ENCODE peak calls at places on chromosomes 6 and 20, in eight cellular contexts. One of them, this sample, is unnamed.

GRCh38 chr6:77440206-77440976 is 22.9 kb downstream of the HTR1B start:
- DNase-seq in skeletal muscle cell: no peak
- DNase-seq in AG09309: no peak
- DNase-seq in AG04450: peak; percentile 71
- DNase-seq in lower leg skin: no peak
- DNase-seq in CD8-positive, alpha-beta memory T cell: no peak
- DNase-seq in iPS DF 6.9: no peak
- DNase-seq in dorsolateral prefrontal cortex: no peak
- DNase-seq in this sample: no peak

GRCh38 chr6:159899994-159900745 is 9.4 kb downstream of the MAS1 start:
- DNase-seq in skeletal muscle cell: peak; percentile 86
- DNase-seq in AG09309: peak; percentile 89
- DNase-seq in AG04450: peak; percentile 77
- DNase-seq in lower leg skin: peak; percentile 20
- DNase-seq in CD8-positive, alpha-beta memory T cell: no peak
- DNase-seq in iPS DF 6.9: no peak
- DNase-seq in dorsolateral prefrontal cortex: no peak
- DNase-seq in this sample: no peak

GRCh38 chr6:35427851-35428321 is 24.3 kb upstream of the FANCE start:
- DNase-seq in skeletal muscle cell: peak; percentile 44
- DNase-seq in AG09309: no peak
- DNase-seq in AG04450: peak; percentile 81
- DNase-seq in lower leg skin: no peak
- DNase-seq in CD8-positive, alpha-beta memory T cell: peak; percentile 13
- DNase-seq in iPS DF 6.9: no peak
- DNase-seq in dorsolateral prefrontal cortex: no peak
- DNase-seq in this sample: no peak

GRCh38 chr6:3022765-3023662 is 23.3 kb downstream of the NQO2 start:
- DNase-seq in skeletal muscle cell: no peak
- DNase-seq in AG09309: no peak
- DNase-seq in AG04450: no peak
- DNase-seq in lower leg skin: no peak
- DNase-seq in CD8-positive, alpha-beta memory T cell: peak; percentile 57
- DNase-seq in iPS DF 6.9: no peak
- DNase-seq in dorsolateral prefrontal cortex: no peak
- DNase-seq in this sample: no peak

GRCh38 chr20:32804817-32805216 is 14.9 kb upstream of the MAPRE1 start:
- DNase-seq in skeletal muscle cell: no peak
- DNase-seq in AG09309: no peak
- DNase-seq in AG04450: no peak
- DNase-seq in lower leg skin: no peak
- DNase-seq in CD8-positive, alpha-beta memory T cell: no peak
- DNase-seq in iPS DF 6.9: no peak
- DNase-seq in dorsolateral prefrontal cortex: no peak
- DNase-seq in this sample: no peak

GRCh38 chr6:26064619-26065257 is 22.5 kb upstream of the HFE start:
- DNase-seq in skeletal muscle cell: no peak
- DNase-seq in AG09309: no peak
- DNase-seq in AG04450: peak; percentile 20
- DNase-seq in lower leg skin: no peak
- DNase-seq in CD8-positive, alpha-beta memory T cell: peak; percentile 59
- DNase-seq in iPS DF 6.9: no peak
- DNase-seq in dorsolateral prefrontal cortex: no peak
- DNase-seq in this sample: no peak

GRCh38 chr6:52846002-52846401 is 5.4 kb upstream of the GSTA5 start:
- DNase-seq in skeletal muscle cell: no peak
- DNase-seq in AG09309: no peak
- DNase-seq in AG04450: no peak
- DNase-seq in lower leg skin: no peak
- DNase-seq in CD8-positive, alpha-beta memory T cell: no peak
- DNase-seq in iPS DF 6.9: no peak
- DNase-seq in dorsolateral prefrontal cortex: no peak
- DNase-seq in this sample: no peak

GRCh38 chr20:37265152-37265551 is 3.5 kb upstream of the GHRH start:
- DNase-seq in skeletal muscle cell: no peak
- DNase-seq in AG09309: no peak
- DNase-seq in AG04450: no peak
- DNase-seq in lower leg skin: no peak
- DNase-seq in CD8-positive, alpha-beta memory T cell: no peak
- DNase-seq in iPS DF 6.9: no peak
- DNase-seq in dorsolateral prefrontal cortex: no peak
- DNase-seq in this sample: no peak

GRCh38 chr6:45997875-45998506 is 17.7 kb downstream of the CLIC5 start:
- DNase-seq in skeletal muscle cell: no peak
- DNase-seq in AG09309: no peak
- DNase-seq in AG04450: no peak
- DNase-seq in lower leg skin: no peak
- DNase-seq in CD8-positive, alpha-beta memory T cell: no peak
- DNase-seq in iPS DF 6.9: no peak
- DNase-seq in dorsolateral prefrontal cortex: no peak
- DNase-seq in this sample: no peak

GRCh38 chr6:65786815-65787214 is 79.8 kb upstream of the EYS start:
- DNase-seq in skeletal muscle cell: no peak
- DNase-seq in AG09309: no peak
- DNase-seq in AG04450: no peak
- DNase-seq in lower leg skin: no peak
- DNase-seq in CD8-positive, alpha-beta memory T cell: no peak
- DNase-seq in iPS DF 6.9: no peak
- DNase-seq in dorsolateral prefrontal cortex: no peak
- DNase-seq in this sample: no peak

GRCh38 chr6:122035193-122035592 is 364.3 kb upstream of the HSF2 start:
- DNase-seq in skeletal muscle cell: no peak
- DNase-seq in AG09309: no peak
- DNase-seq in AG04450: no peak
- DNase-seq in lower leg skin: no peak
- DNase-seq in CD8-positive, alpha-beta memory T cell: no peak
- DNase-seq in iPS DF 6.9: no peak
- DNase-seq in dorsolateral prefrontal cortex: no peak
- DNase-seq in this sample: no peak

GRCh38 chr20:23254034-23254433 is 96.6 kb upstream of the NXT1 start:
- DNase-seq in skeletal muscle cell: no peak
- DNase-seq in AG09309: no peak
- DNase-seq in AG04450: no peak
- DNase-seq in lower leg skin: no peak
- DNase-seq in CD8-positive, alpha-beta memory T cell: no peak
- DNase-seq in iPS DF 6.9: no peak
- DNase-seq in dorsolateral prefrontal cortex: no peak
- DNase-seq in this sample: no peak

GRCh38 chr20:10649080-10649816 is 24.6 kb downstream of the JAG1 start:
- DNase-seq in skeletal muscle cell: no peak
- DNase-seq in AG09309: no peak
- DNase-seq in AG04450: no peak
- DNase-seq in lower leg skin: peak; percentile 9
- DNase-seq in CD8-positive, alpha-beta memory T cell: no peak
- DNase-seq in iPS DF 6.9: no peak
- DNase-seq in dorsolateral prefrontal cortex: no peak
- DNase-seq in this sample: no peak

GRCh38 chr20:44745560-44746366 is at the start of gene KCNK15:
- DNase-seq in skeletal muscle cell: no peak
- DNase-seq in AG09309: no peak
- DNase-seq in AG04450: no peak
- DNase-seq in lower leg skin: peak; percentile 93
- DNase-seq in CD8-positive, alpha-beta memory T cell: no peak
- DNase-seq in iPS DF 6.9: no peak
- DNase-seq in dorsolateral prefrontal cortex: peak; percentile 55
- DNase-seq in this sample: no peak

DNA sequence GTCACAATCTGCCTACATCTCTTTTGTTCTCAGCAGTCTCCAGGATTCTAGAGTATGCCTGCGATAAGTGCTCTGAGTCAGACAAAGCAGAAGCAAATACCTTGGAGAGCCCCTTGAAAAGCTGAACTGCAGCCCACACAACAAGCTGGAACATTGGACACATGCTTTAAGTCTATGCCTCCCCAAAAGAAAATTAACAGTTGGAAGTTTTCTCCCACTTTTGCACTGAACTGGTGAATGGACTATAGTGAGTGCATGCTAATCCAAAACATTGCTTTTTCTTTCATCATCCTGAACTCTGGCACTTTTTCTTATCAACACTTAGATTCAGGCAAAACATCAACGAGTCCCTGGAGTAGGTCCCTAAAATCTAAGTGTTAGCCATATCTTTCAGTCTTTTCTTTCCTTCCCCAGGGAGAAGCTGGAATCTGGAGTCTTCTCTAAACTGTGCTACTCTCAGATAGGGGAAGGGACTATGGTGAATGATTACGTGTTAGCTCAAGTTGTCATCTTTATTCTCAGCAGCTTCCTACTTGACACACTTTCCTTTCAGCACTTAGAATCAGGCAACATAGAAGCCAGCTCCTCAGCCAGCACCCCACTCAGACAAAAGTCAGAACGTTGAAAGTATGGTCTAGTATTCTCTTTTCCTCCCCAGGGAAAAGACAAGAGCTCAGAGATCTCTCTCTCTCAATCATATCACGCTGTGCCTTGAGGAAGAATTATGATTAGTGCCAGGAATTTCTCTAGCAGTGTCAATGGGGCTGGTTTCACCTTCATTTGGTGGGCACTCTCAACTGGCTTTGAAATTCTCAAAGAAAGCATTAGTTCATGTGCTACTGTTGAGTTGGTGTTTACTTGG is 811.0 kb upstream of the GJE1 start:
- DNase-seq in skeletal muscle cell: peak; percentile 37
- DNase-seq in AG09309: no peak
- DNase-seq in AG04450: no peak
- DNase-seq in lower leg skin: no peak
- DNase-seq in CD8-positive, alpha-beta memory T cell: no peak
- DNase-seq in iPS DF 6.9: no peak
- DNase-seq in dorsolateral prefrontal cortex: no peak
- DNase-seq in this sample: no peak
- H3K4me3 ChIP-seq in skeletal muscle cell: no peak overlapping the region
- H3K4me3 ChIP-seq in AG09309: no peak overlapping the region
- H3K4me3 ChIP-seq in AG04450: no peak overlapping the region
- H3K4me3 ChIP-seq in lower leg skin: no peak overlapping the region
- H3K4me3 ChIP-seq in CD8-positive, alpha-beta memory T cell: no peak overlapping the region
- H3K4me3 ChIP-seq in iPS DF 6.9: no peak overlapping the region
- H3K4me3 ChIP-seq in dorsolateral prefrontal cortex: no peak overlapping the region
- H3K4me3 ChIP-seq in this sample: no peak overlapping the region

GRCh38 chr6:1611572-1612385 is 2.1 kb downstream of the FOXC1 start:
- DNase-seq in skeletal muscle cell: no peak
- DNase-seq in AG09309: no peak
- DNase-seq in AG04450: no peak
- DNase-seq in lower leg skin: peak; percentile 81
- DNase-seq in CD8-positive, alpha-beta memory T cell: no peak
- DNase-seq in iPS DF 6.9: no peak
- DNase-seq in dorsolateral prefrontal cortex: no peak
- DNase-seq in this sample: no peak

GRCh38 chr6:1610497-1611321 is 994 bp downstream of the FOXC1 start:
- DNase-seq in skeletal muscle cell: no peak
- DNase-seq in AG09309: no peak
- DNase-seq in AG04450: no peak
- DNase-seq in lower leg skin: peak; percentile 84
- DNase-seq in CD8-positive, alpha-beta memory T cell: no peak
- DNase-seq in iPS DF 6.9: no peak
- DNase-seq in dorsolateral prefrontal cortex: no peak
- DNase-seq in this sample: no peak

GRCh38 chr6:1612386-1612893 is 2.7 kb downstream of the FOXC1 start:
- DNase-seq in skeletal muscle cell: no peak
- DNase-seq in AG09309: no peak
- DNase-seq in AG04450: no peak
- DNase-seq in lower leg skin: no peak
- DNase-seq in CD8-positive, alpha-beta memory T cell: no peak
- DNase-seq in iPS DF 6.9: no peak
- DNase-seq in dorsolateral prefrontal cortex: no peak
- DNase-seq in this sample: no peak

GRCh38 chr6:1609662-1610496 is at the start of gene FOXC1:
- DNase-seq in skeletal muscle cell: peak; percentile 71
- DNase-seq in AG09309: peak; percentile 85
- DNase-seq in AG04450: peak; percentile 67
- DNase-seq in lower leg skin: peak; percentile 96
- DNase-seq in CD8-positive, alpha-beta memory T cell: no peak
- DNase-seq in iPS DF 6.9: no peak
- DNase-seq in dorsolateral prefrontal cortex: peak; percentile 26
- DNase-seq in this sample: peak; percentile 80

DNA sequence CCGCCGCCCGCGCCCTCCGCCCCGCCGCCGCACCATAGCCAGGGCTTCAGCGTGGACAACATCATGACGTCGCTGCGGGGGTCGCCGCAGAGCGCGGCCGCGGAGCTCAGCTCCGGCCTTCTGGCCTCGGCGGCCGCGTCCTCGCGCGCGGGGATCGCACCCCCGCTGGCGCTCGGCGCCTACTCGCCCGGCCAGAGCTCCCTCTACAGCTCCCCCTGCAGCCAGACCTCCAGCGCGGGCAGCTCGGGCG is 1.5 kb downstream of the FOXC1 start:
- DNase-seq in skeletal muscle cell: no peak
- DNase-seq in AG09309: no peak
- DNase-seq in AG04450: no peak
- DNase-seq in lower leg skin: peak; percentile 79
- DNase-seq in CD8-positive, alpha-beta memory T cell: no peak
- DNase-seq in iPS DF 6.9: no peak
- DNase-seq in dorsolateral prefrontal cortex: no peak
- DNase-seq in this sample: no peak
- H3K4me3 ChIP-seq in skeletal muscle cell: peak overlapping the region; percentile 61
- H3K4me3 ChIP-seq in AG09309: peak overlapping the region; percentile 75
- H3K4me3 ChIP-seq in AG04450: peak overlapping the region; percentile 75
- H3K4me3 ChIP-seq in lower leg skin: peak overlapping the region; percentile 50
- H3K4me3 ChIP-seq in CD8-positive, alpha-beta memory T cell: no peak overlapping the region
- H3K4me3 ChIP-seq in iPS DF 6.9: peak overlapping the region; percentile 14
- H3K4me3 ChIP-seq in dorsolateral prefrontal cortex: no peak overlapping the region
- H3K4me3 ChIP-seq in this sample: peak overlapping the region; percentile 64

GRCh38 chr6:75281643-75282042 is 2.9 kb downstream of the TMEM30A start:
- DNase-seq in skeletal muscle cell: no peak
- DNase-seq in AG09309: no peak
- DNase-seq in AG04450: no peak
- DNase-seq in lower leg skin: no peak
- DNase-seq in CD8-positive, alpha-beta memory T cell: no peak
- DNase-seq in iPS DF 6.9: no peak
- DNase-seq in dorsolateral prefrontal cortex: no peak
- DNase-seq in this sample: no peak
- H3K4me3 ChIP-seq in skeletal muscle cell: peak overlapping the region; percentile 69
- H3K4me3 ChIP-seq in AG09309: no peak overlapping the region
- H3K4me3 ChIP-seq in AG04450: peak overlapping the region; percentile 96
- H3K4me3 ChIP-seq in lower leg skin: no peak overlapping the region
- H3K4me3 ChIP-seq in CD8-positive, alpha-beta memory T cell: no peak overlapping the region
- H3K4me3 ChIP-seq in iPS DF 6.9: no peak overlapping the region
- H3K4me3 ChIP-seq in dorsolateral prefrontal cortex: peak overlapping the region; percentile 98
- H3K4me3 ChIP-seq in this sample: peak overlapping the region; percentile 5

GRCh38 chr20:15927893-15928650 is 645.2 kb downstream of the KIF16B start:
- DNase-seq in skeletal muscle cell: no peak
- DNase-seq in AG09309: no peak
- DNase-seq in AG04450: no peak
- DNase-seq in lower leg skin: no peak
- DNase-seq in CD8-positive, alpha-beta memory T cell: no peak
- DNase-seq in iPS DF 6.9: no peak
- DNase-seq in dorsolateral prefrontal cortex: no peak
- DNase-seq in this sample: no peak

GRCh38 chr20:15937179-15937578 is 636.1 kb downstream of the KIF16B start:
- DNase-seq in skeletal muscle cell: no peak
- DNase-seq in AG09309: no peak
- DNase-seq in AG04450: no peak
- DNase-seq in lower leg skin: no peak
- DNase-seq in CD8-positive, alpha-beta memory T cell: no peak
- DNase-seq in iPS DF 6.9: no peak
- DNase-seq in dorsolateral prefrontal cortex: no peak
- DNase-seq in this sample: peak; percentile 23

GRCh38 chr20:15928946-15929345 is 644.3 kb downstream of the KIF16B start:
- DNase-seq in skeletal muscle cell: no peak
- DNase-seq in AG09309: no peak
- DNase-seq in AG04450: no peak
- DNase-seq in lower leg skin: no peak
- DNase-seq in CD8-positive, alpha-beta memory T cell: no peak
- DNase-seq in iPS DF 6.9: no peak
- DNase-seq in dorsolateral prefrontal cortex: no peak
- DNase-seq in this sample: no peak

GRCh38 chr20:15930324-15931305 is 642.6 kb downstream of the KIF16B start:
- DNase-seq in skeletal muscle cell: peak; percentile 61
- DNase-seq in AG09309: peak; percentile 5
- DNase-seq in AG04450: peak; percentile 3
- DNase-seq in lower leg skin: no peak
- DNase-seq in CD8-positive, alpha-beta memory T cell: no peak
- DNase-seq in iPS DF 6.9: no peak
- DNase-seq in dorsolateral prefrontal cortex: no peak
- DNase-seq in this sample: peak; percentile 26

GRCh38 chr20:15931897-15932296 is 641.4 kb downstream of the KIF16B start:
- DNase-seq in skeletal muscle cell: no peak
- DNase-seq in AG09309: no peak
- DNase-seq in AG04450: no peak
- DNase-seq in lower leg skin: no peak
- DNase-seq in CD8-positive, alpha-beta memory T cell: no peak
- DNase-seq in iPS DF 6.9: no peak
- DNase-seq in dorsolateral prefrontal cortex: no peak
- DNase-seq in this sample: no peak
- H3K4me3 ChIP-seq in skeletal muscle cell: no peak overlapping the region
- H3K4me3 ChIP-seq in AG09309: no peak overlapping the region
- H3K4me3 ChIP-seq in AG04450: no peak overlapping the region
- H3K4me3 ChIP-seq in lower leg skin: no peak overlapping the region
- H3K4me3 ChIP-seq in CD8-positive, alpha-beta memory T cell: no peak overlapping the region
- H3K4me3 ChIP-seq in iPS DF 6.9: no peak overlapping the region
- H3K4me3 ChIP-seq in dorsolateral prefrontal cortex: no peak overlapping the region
- H3K4me3 ChIP-seq in this sample: no peak overlapping the region

This sample was measured in neuronal stem cell.